ENCODE peak calls at places on chromosomes 4 and X, in four cellular contexts. N is fibroblast of lung, T is adipocyte, R is SK-N-MC. W is an unnamed sample.

GRCh38 chr4:100907465-100908454 is 389.9 kb upstream of the EMCN start:
- DNase-seq in T (peak; percentile 40), N (peak; percentile 6), R (no peak), W (peak; percentile 32)

GRCh38 chr4:12409507-12410190 is 981.0 kb upstream of the HS3ST1 start:
- DNase-seq in N (peak; percentile 61), T (peak; percentile 0), R (no peak), W (no peak)

GRCh38 chrX:103565752-103566151 is 19.6 kb upstream of the TCEAL4 start:
- DNase-seq in T (peak; percentile 54), R (no peak), N (peak; percentile 54), W (peak; percentile 86)

GRCh38 chrX:2928127-2928582 is 984 bp downstream of the ARSD start:
- DNase-seq in T (peak; percentile 45), N (no peak), R (no peak), W (peak; percentile 38)

GRCh38 chr4:187840814-187841213 is 154.8 kb upstream of the ZFP42 start:
- DNase-seq in T (no peak), R (no peak), N (peak; percentile 4), W (no peak)

GRCh38 chr4:80202784-80203553 is 5.7 kb downstream of the PRDM8 start:
- DNase-seq in T (peak; percentile 71), R (no peak), N (no peak), W (peak; percentile 68)

GRCh38 chr4:5758741-5759140 is 47.7 kb downstream of the EVC start:
- DNase-seq in R (no peak), N (peak; percentile 81), T (peak; percentile 89), W (peak; percentile 99)

GRCh38 chr4:2714071-2714770 is 41.9 kb downstream of the TNIP2 start:
- DNase-seq in R (peak; percentile 39), T (peak; percentile 6), N (peak; percentile 53), W (peak; percentile 84)

GRCh38 chr4:100257567-100257966 is 67.3 kb upstream of the DDIT4L start:
- DNase-seq in T (no peak), R (no peak), N (no peak), W (no peak)

GRCh38 chrX:47605024-47605423 is 14.6 kb downstream of the SYN1 start:
- DNase-seq in T (no peak), R (no peak), N (no peak), W (no peak)

GRCh38 chr4:24816797-24817196 is 21.4 kb downstream of the SOD3 start:
- DNase-seq in N (no peak), T (no peak), R (no peak), W (peak; percentile 64)

GRCh38 chrX:137565921-137566745 is at the start of gene ZIC3:
- DNase-seq in R (no peak), N (peak; percentile 1), T (peak; percentile 6), W (peak; percentile 35)

GRCh38 chr4:122798101-122798500 is 28.5 kb upstream of the FGF2 start:
- DNase-seq in R (peak; percentile 35), N (peak; percentile 97), T (peak; percentile 97), W (peak; percentile 94)

DNA sequence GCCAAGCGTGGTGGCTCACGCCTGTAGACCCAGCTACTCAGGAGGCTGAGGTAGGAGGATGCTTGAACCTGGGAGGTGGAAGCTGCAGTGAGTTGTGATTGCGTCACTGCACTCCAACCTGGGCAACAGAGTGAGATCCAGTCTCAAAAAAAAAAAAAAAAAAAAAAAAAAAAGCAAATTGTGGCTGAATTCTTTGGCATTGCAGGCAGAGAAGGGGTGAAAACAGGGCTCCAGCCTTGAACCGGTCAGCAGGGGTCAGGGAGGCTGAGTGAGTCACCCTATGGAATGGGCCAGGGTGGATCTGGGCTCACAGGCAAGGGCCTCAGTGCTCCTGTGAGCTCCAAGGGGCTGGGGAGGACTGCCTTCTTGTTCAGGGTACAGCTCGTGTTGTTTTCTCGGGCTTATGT is 13.2 kb upstream of the FAM3A start:
- DNase-seq in R (no peak), T (no peak), N (peak; percentile 69), W (no peak)
- H3K9me3 ChIP-seq in R (no peaks in the 10 kb centered on the region), T (no peaks in the 10 kb centered on the region), N (no peaks in the 10 kb centered on the region), W (no peaks in the 10 kb centered on the region)

GRCh38 chr4:140049924-140050681 is 103.9 kb downstream of the MAML3 start:
- DNase-seq in T (peak; percentile 37), N (peak; percentile 64), R (no peak), W (peak; percentile 56)
- H3K9ac ChIP-seq in T (peak overlapping the region; percentile 62), N (no peak overlapping the region), R (no peak overlapping the region), W (peak overlapping the region; percentile 75)

GRCh38 chr4:155954118-155954503 is 445 bp upstream of the CTSO start:
- DNase-seq in T (no peak), N (peak; percentile 30), R (no peak), W (peak; percentile 20)
- H3K4me3 ChIP-seq in T (peak overlapping the region; percentile 98), N (peak overlapping the region; percentile 64), R (peak overlapping the region; percentile 99), W (peak overlapping the region; percentile 80)

GRCh38 chrX:154661200-154661599 is 7.8 kb upstream of the CTAG2 start:
- DNase-seq in T (no peak), R (no peak), N (no peak), W (no peak)
- H3K9me3 ChIP-seq in T (peaks cover 18% of the 10 kb centered on the region), R (no peaks in the 10 kb centered on the region), N (no peaks in the 10 kb centered on the region), W (no peaks in the 10 kb centered on the region)

DNA sequence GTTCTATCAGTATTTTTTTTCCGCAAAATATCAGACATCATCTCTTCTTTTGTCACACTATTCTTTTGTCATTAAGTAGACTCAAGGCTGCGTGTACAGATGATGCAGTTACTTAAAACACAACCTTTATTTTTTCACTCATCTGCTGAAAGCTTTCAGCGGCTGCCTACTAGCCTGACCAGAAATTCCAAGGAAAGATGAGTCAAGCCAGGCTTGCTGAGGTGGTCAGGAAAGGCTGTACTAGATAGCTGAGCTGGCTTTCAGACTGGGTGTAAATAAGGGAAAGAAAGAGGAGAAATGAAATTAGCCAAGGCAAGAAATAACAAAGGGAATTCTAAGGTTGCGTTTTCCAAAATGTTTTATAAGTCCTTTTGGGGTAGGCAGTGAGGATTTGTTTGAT is 17.9 kb downstream of the STK26 start:
- DNase-seq in T (peak; percentile 39), N (no peak), R (no peak), W (peak; percentile 21)
- H3K9ac ChIP-seq in T (no peak overlapping the region), N (no peak overlapping the region), R (no peak overlapping the region), W (no peak overlapping the region)

DNA sequence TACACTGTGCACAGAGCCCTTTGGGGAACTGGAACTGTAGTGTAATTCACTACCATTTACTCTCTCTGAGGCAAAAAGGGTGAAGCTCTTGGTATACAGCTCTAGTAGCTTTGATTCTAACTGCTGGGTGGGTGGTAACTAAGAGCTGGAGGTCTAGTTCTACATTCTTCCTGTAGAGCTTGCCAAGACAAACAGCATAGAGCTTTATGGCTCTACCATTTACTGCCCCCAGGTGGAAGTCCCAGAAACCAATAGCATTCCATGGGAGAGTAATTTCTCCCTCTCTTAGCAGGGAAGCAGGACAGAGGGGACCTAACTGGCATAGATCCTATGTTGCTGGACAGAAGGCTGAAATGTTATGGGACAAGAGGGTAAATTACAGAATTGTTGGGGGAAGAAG is 26.7 kb downstream of the HDAC8 start:
- DNase-seq in R (no peak), N (no peak), T (no peak), W (no peak)
- H3K4me3 ChIP-seq in R (no peak overlapping the region), N (no peak overlapping the region), T (no peak overlapping the region), W (no peak overlapping the region)